ENCODE peak calls at places on chromosomes 13 and 19, in four cellular contexts. Z is pancreas, D is PC-3, H is neural progenitor cell. L is an unnamed sample.

GRCh38 chr19:18975011-18975410 is 34.0 kb upstream of the HOMER3 start:
- DNase-seq in Z (no peak), D (peak), H (no peak), L (no peak)

GRCh38 chr13:110416131-110416584 is 109.1 kb downstream of the COL4A2 start:
- DNase-seq in Z (no peak), D (no peak), H (no peak), L (peak)

GRCh38 chr13:55244991-55245644 is 1895.6 kb upstream of the PRR20A start:
- DNase-seq in Z (peak), D (no peak), H (peak), L (no peak)

GRCh38 chr13:48975101-48975925 is at the start of gene FNDC3A:
- DNase-seq in Z (peak), D (peak), H (peak), L (peak)

GRCh38 chr13:60051754-60052153 is 112.0 kb downstream of the DIAPH3 start:
- DNase-seq in Z (no peak), D (no peak), H (no peak), L (no peak)

GRCh38 chr13:105972306-105972721 is 563.1 kb downstream of the EFNB2 start:
- DNase-seq in Z (no peak), D (peak), H (no peak), L (no peak)

GRCh38 chr13:23450340-23451046 is 17.0 kb upstream of the SACS start:
- DNase-seq in Z (no peak), D (no peak), H (no peak), L (no peak)

GRCh38 chr19:43799502-43800142 is 2.6 kb downstream of the LYPD5 start:
- DNase-seq in Z (no peak), D (peak), H (no peak), L (no peak)

DNA sequence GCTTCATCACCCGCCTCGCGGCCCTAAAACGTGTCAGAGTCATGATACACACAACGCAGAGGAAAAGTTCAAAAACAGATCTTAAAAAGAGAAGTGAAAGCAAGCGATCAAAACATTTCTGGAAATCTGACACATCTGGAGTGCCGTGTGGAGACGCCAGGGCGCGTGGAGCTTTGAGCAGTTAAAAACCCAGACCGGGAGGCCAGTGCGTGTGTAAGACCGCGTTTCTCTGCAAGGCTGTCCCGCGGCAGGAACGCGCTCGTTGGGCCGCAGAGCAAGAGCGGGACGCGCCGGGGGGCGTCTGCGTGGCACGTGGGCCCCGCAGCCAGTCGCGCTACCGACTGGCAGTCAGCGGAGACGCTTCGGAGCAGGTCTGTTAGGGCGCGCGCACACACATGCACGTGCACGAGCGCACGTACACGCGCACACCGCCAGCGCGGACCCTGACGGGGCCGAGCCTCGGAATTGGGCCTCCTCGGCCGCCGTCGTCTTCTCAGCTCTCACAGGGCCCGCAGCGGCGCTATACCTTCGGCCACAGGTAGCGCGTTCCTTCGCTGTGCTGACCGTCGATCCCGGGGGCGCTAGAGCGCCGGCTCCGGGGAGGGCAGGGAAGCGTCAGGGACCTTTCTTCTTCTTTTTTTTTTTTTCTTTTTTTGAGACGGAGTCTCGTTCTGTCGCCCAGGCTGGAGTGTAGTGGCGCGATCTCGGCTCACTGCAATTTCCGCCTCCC is 35.8 kb downstream of the RNF6 start:
- DNase-seq in Z (peak), D (peak), H (peak), L (peak)
- TF ChIP-seq CTCF in Z (peak), D (peak), H (peak), L (peak)

DNA sequence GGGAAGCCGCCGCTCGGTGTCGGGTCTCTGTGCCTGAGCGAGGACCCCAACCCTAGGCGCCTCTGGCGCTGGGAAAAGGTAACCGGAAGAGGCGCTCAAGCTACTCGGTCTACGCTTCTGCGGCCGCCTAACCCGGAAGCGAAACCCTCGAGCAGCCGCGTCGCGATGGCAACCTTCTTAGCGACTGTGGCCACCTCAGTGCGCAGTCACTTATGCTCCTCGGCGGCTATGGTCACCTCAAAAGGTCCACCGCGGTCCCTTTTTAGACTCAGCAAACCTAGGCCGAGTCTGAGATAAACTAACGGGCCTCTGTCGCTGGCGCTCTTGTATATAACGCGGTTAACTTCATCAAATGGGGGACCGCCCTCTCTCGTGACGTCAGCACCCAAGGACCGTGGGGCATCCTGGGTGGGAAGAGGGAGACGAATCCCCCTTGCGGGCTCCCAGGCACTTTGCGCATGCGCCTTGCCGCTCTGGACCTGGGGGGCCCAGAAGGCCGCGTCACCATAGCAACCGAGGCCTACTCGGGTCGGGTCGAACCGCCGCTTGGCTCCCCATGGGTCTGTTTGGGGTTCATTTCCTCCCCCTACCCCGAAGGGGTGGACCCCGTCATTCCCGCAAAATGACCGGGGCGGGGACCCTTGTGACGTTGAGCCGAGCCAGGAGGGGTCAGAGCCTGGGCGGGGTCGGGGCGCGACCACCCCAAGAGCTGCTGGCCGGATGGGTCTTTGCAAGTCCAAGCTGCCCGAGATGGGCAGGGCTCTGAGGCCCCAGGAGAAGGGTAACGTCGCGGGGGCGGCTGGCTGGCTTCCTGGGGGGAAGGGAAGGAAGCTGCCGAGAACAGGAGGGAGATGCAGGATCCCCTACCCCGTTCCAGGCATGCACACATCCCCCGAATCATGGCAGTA is at the start of gene GTF2F1:
- DNase-seq in Z (peak), D (peak), H (peak), L (peak)
- TF ChIP-seq CTCF in Z (no peak), D (peak), H (peak), L (peak)

GRCh38 chr19:29248332-29248844 is 35.4 kb upstream of the UQCRFS1 start:
- DNase-seq in Z (no peak), D (no peak), H (no peak), L (no peak)
- TF ChIP-seq CTCF in Z (no peak), D (no peak), H (no peak), L (no peak)

GRCh38 chr19:2648528-2648937 is 54.0 kb downstream of the GNG7 start:
- DNase-seq in Z (peak), D (peak), H (peak), L (peak)
- TF ChIP-seq CTCF in Z (peak), D (peak), H (peak), L (peak)

GRCh38 chr13:70792121-70792520 is 683.9 kb upstream of the KLHL1 start:
- DNase-seq in Z (no peak), D (peak), H (peak), L (no peak)
- TF ChIP-seq CTCF in Z (no peak), D (peak), H (peak), L (peak)

GRCh38 chr13:25085125-25085742 is 10.7 kb upstream of the PABPC3 start:
- DNase-seq in Z (no peak), D (peak), H (peak), L (peak)
- TF ChIP-seq CTCF in Z (peak), D (peak), H (peak), L (peak)

GRCh38 chr13:61466280-61466679 is 50.6 kb upstream of the PCDH20 start:
- DNase-seq in Z (no peak), D (peak), H (peak), L (no peak)
- TF ChIP-seq CTCF in Z (no peak), D (peak), H (peak), L (no peak)

GRCh38 chr13:44437356-44438233 is 64.0 kb downstream of the SERP2 start:
- DNase-seq in Z (no peak), D (peak), H (peak), L (peak)
- TF ChIP-seq CTCF in Z (peak), D (peak), H (peak), L (no peak)

GRCh38 chr13:52845334-52845761 is 3.1 kb downstream of the PCDH8 start:
- DNase-seq in Z (no peak), D (no peak), H (peak), L (no peak)
- TF ChIP-seq CTCF in Z (no peak), D (no peak), H (peak), L (no peak)

DNA sequence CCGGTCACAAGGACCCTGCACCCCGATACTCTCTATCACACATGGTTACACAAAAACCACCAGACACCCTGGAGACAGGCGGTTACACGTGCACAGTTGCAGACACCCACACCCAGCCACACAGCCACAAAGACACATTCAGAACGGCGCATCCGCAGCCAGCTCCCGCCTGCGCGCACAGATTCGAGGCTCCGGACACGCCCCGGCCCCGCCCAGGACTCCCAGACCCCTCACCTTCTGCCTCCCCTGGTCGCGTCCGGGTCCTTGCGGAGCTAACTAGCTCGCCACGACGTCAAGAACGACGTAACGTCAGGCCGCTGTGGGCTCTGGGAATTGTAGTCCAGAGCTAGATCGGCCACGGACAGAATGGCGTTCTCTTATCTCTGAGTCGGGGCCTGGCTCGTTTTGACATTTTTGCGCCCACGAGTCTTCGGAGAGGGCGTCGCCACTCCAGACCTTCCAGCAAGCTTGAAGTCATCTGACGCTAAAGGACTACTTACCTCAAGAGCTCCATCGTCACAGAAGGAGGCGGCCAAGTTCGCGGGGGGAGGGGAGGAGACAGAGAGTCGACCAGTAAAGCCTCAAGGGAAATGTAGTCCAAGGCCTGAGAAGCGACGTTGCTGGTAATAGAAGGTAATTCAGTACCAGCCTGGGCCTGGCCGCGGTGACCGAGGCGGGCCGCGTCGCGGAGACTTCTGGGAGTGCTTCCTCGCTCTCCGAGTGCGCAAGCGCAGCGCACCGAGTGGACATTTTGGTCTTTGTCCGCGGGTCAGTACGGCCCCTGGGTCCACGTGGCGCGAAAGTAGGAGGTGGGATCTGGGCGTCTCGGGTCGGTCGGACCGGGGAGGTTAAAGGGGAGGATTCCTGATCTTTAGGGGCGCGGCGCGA is at the start of the genes ZNF146 and ZNF565:
- DNase-seq in Z (peak), D (peak), H (peak), L (peak)
- TF ChIP-seq CTCF in Z (no peak), D (no peak), H (no peak), L (no peak)

L was measured in choroid plexus epithelial cell.